ENCODE peak calls at places on chromosomes 6 and 20, in nine cellular contexts. One of them, this sample, is unnamed. For H3K4me1, the result is how much of the 10 kb centered on the place peaks cover.

GRCh38 chr6:1765160-1765900 is 155.6 kb downstream of the FOXC1 start:
- DNase-seq in spleen: no peak
- DNase-seq in Caco-2: no peak
- DNase-seq in thoracic aorta: no peak
- DNase-seq in mesendoderm: peak
- DNase-seq in fibroblast of lung: no peak
- DNase-seq in CD8-positive, alpha-beta memory T cell: no peak
- DNase-seq in BE2C: no peak
- DNase-seq in transverse colon: no peak
- DNase-seq in this sample: no peak

GRCh38 chr6:125839471-125839870 is 48.7 kb downstream of the NCOA7 start:
- DNase-seq in spleen: no peak
- DNase-seq in Caco-2: no peak
- DNase-seq in thoracic aorta: no peak
- DNase-seq in mesendoderm: peak
- DNase-seq in fibroblast of lung: peak
- DNase-seq in CD8-positive, alpha-beta memory T cell: no peak
- DNase-seq in BE2C: no peak
- DNase-seq in transverse colon: no peak
- DNase-seq in this sample: peak

GRCh38 chr20:17233621-17234020 is 6.8 kb downstream of the PCSK2 start:
- DNase-seq in spleen: no peak
- DNase-seq in Caco-2: no peak
- DNase-seq in thoracic aorta: no peak
- DNase-seq in mesendoderm: no peak
- DNase-seq in fibroblast of lung: no peak
- DNase-seq in CD8-positive, alpha-beta memory T cell: no peak
- DNase-seq in BE2C: no peak
- DNase-seq in transverse colon: no peak
- DNase-seq in this sample: no peak

GRCh38 chr6:147040521-147040920 is 163.7 kb upstream of the STXBP5 start:
- DNase-seq in spleen: no peak
- DNase-seq in Caco-2: no peak
- DNase-seq in thoracic aorta: no peak
- DNase-seq in mesendoderm: no peak
- DNase-seq in fibroblast of lung: no peak
- DNase-seq in CD8-positive, alpha-beta memory T cell: no peak
- DNase-seq in BE2C: no peak
- DNase-seq in transverse colon: no peak
- DNase-seq in this sample: no peak

GRCh38 chr6:6834356-6835342 is 246.1 kb downstream of the LY86 start:
- DNase-seq in spleen: no peak
- DNase-seq in Caco-2: no peak
- DNase-seq in thoracic aorta: no peak
- DNase-seq in mesendoderm: no peak
- DNase-seq in fibroblast of lung: no peak
- DNase-seq in CD8-positive, alpha-beta memory T cell: no peak
- DNase-seq in BE2C: peak
- DNase-seq in transverse colon: no peak
- DNase-seq in this sample: no peak

GRCh38 chr6:40550096-40550731 is 37.0 kb downstream of the LRFN2 start:
- DNase-seq in spleen: no peak
- DNase-seq in Caco-2: no peak
- DNase-seq in thoracic aorta: no peak
- DNase-seq in mesendoderm: peak
- DNase-seq in fibroblast of lung: peak
- DNase-seq in CD8-positive, alpha-beta memory T cell: no peak
- DNase-seq in BE2C: peak
- DNase-seq in transverse colon: peak
- DNase-seq in this sample: peak

GRCh38 chr6:33966536-33966935 is 162.7 kb upstream of the MLN start:
- DNase-seq in spleen: no peak
- DNase-seq in Caco-2: peak
- DNase-seq in thoracic aorta: no peak
- DNase-seq in mesendoderm: no peak
- DNase-seq in fibroblast of lung: no peak
- DNase-seq in CD8-positive, alpha-beta memory T cell: no peak
- DNase-seq in BE2C: no peak
- DNase-seq in transverse colon: no peak
- DNase-seq in this sample: no peak

GRCh38 chr6:159168536-159169192 is 536 bp upstream of the FNDC1 start:
- DNase-seq in spleen: no peak
- DNase-seq in Caco-2: no peak
- DNase-seq in thoracic aorta: no peak
- DNase-seq in mesendoderm: peak
- DNase-seq in fibroblast of lung: peak
- DNase-seq in CD8-positive, alpha-beta memory T cell: no peak
- DNase-seq in BE2C: peak
- DNase-seq in transverse colon: peak
- DNase-seq in this sample: peak

GRCh38 chr6:118894425-118895240 is 681 bp downstream of the ASF1A start:
- DNase-seq in spleen: peak
- DNase-seq in Caco-2: peak
- DNase-seq in thoracic aorta: no peak
- DNase-seq in mesendoderm: peak
- DNase-seq in fibroblast of lung: peak
- DNase-seq in CD8-positive, alpha-beta memory T cell: peak
- DNase-seq in BE2C: peak
- DNase-seq in transverse colon: peak
- DNase-seq in this sample: peak

GRCh38 chr6:168370310-168370991 is 50.9 kb upstream of the DACT2 start:
- DNase-seq in spleen: peak
- DNase-seq in Caco-2: peak
- DNase-seq in thoracic aorta: no peak
- DNase-seq in mesendoderm: peak
- DNase-seq in fibroblast of lung: no peak
- DNase-seq in CD8-positive, alpha-beta memory T cell: peak
- DNase-seq in BE2C: peak
- DNase-seq in transverse colon: peak
- DNase-seq in this sample: peak

GRCh38 chr20:346640-347316 is at the start of gene NRSN2:
- DNase-seq in spleen: peak
- DNase-seq in Caco-2: peak
- DNase-seq in thoracic aorta: no peak
- DNase-seq in mesendoderm: peak
- DNase-seq in fibroblast of lung: peak
- DNase-seq in CD8-positive, alpha-beta memory T cell: no peak
- DNase-seq in BE2C: peak
- DNase-seq in transverse colon: peak
- DNase-seq in this sample: peak

GRCh38 chr20:41905186-41905585 is 287.0 kb upstream of the CHD6 start:
- DNase-seq in spleen: no peak
- DNase-seq in Caco-2: no peak
- DNase-seq in thoracic aorta: no peak
- DNase-seq in mesendoderm: no peak
- DNase-seq in fibroblast of lung: no peak
- DNase-seq in CD8-positive, alpha-beta memory T cell: no peak
- DNase-seq in BE2C: peak
- DNase-seq in transverse colon: no peak
- DNase-seq in this sample: no peak

GRCh38 chr6:160462551-160463109 is 114.5 kb downstream of the SLC22A3 start:
- DNase-seq in spleen: no peak
- DNase-seq in Caco-2: no peak
- DNase-seq in thoracic aorta: no peak
- DNase-seq in mesendoderm: no peak
- DNase-seq in fibroblast of lung: peak
- DNase-seq in CD8-positive, alpha-beta memory T cell: peak
- DNase-seq in BE2C: no peak
- DNase-seq in transverse colon: peak
- DNase-seq in this sample: no peak

GRCh38 chr6:7954477-7955200 is 44.1 kb upstream of the TXNDC5 start:
- DNase-seq in spleen: no peak
- DNase-seq in Caco-2: no peak
- DNase-seq in thoracic aorta: no peak
- DNase-seq in mesendoderm: no peak
- DNase-seq in fibroblast of lung: no peak
- DNase-seq in CD8-positive, alpha-beta memory T cell: no peak
- DNase-seq in BE2C: no peak
- DNase-seq in transverse colon: no peak
- DNase-seq in this sample: no peak

GRCh38 chr6:23349521-23350147 is 776.4 kb upstream of the NRSN1 start:
- DNase-seq in spleen: no peak
- DNase-seq in Caco-2: no peak
- DNase-seq in thoracic aorta: no peak
- DNase-seq in mesendoderm: no peak
- DNase-seq in fibroblast of lung: peak
- DNase-seq in CD8-positive, alpha-beta memory T cell: no peak
- DNase-seq in BE2C: peak
- DNase-seq in transverse colon: no peak
- DNase-seq in this sample: no peak

GRCh38 chr20:14207591-14207990 is 129.8 kb downstream of the FLRT3 start:
- DNase-seq in spleen: no peak
- DNase-seq in Caco-2: no peak
- DNase-seq in thoracic aorta: no peak
- DNase-seq in mesendoderm: peak
- DNase-seq in fibroblast of lung: no peak
- DNase-seq in CD8-positive, alpha-beta memory T cell: no peak
- DNase-seq in BE2C: no peak
- DNase-seq in transverse colon: no peak
- DNase-seq in this sample: no peak

GRCh38 chr20:57013741-57014140 is 252.7 kb downstream of the BMP7 start:
- DNase-seq in spleen: no peak
- DNase-seq in Caco-2: peak
- DNase-seq in thoracic aorta: no peak
- DNase-seq in mesendoderm: peak
- DNase-seq in fibroblast of lung: no peak
- DNase-seq in CD8-positive, alpha-beta memory T cell: no peak
- DNase-seq in BE2C: no peak
- DNase-seq in transverse colon: no peak
- DNase-seq in this sample: peak

DNA sequence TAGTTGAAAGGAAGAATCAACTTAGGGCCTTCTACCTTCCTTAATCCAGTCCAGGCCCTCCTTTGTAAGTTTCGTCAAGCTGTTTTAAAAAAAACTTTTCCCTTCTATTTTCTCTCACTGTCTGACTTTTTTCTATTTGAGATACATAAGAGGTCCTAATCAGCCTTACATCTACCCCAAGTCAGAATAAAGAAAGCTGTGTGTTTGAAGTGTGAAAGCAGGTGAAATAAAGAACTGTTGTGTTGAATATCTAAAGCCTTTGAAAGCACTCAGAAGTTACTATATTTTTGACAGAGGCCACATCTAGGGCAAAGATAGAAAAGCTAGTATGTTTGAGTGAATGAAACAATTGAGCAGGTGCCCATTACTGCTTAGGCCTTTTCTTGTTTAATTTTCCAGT is 35.5 kb downstream of the SH3BGRL2 start:
- DNase-seq in spleen: no peak
- DNase-seq in Caco-2: no peak
- DNase-seq in thoracic aorta: no peak
- DNase-seq in mesendoderm: no peak
- DNase-seq in fibroblast of lung: no peak
- DNase-seq in CD8-positive, alpha-beta memory T cell: peak
- DNase-seq in BE2C: no peak
- DNase-seq in transverse colon: no peak
- DNase-seq in this sample: no peak
- H3K4me1 ChIP-seq in spleen: under half
- H3K4me1 ChIP-seq in Caco-2: under half
- H3K4me1 ChIP-seq in thoracic aorta: under half
- H3K4me1 ChIP-seq in mesendoderm: under half
- H3K4me1 ChIP-seq in fibroblast of lung: under half
- H3K4me1 ChIP-seq in CD8-positive, alpha-beta memory T cell: half or more
- H3K4me1 ChIP-seq in BE2C: under half
- H3K4me1 ChIP-seq in transverse colon: under half
- H3K4me1 ChIP-seq in this sample: under half

DNA sequence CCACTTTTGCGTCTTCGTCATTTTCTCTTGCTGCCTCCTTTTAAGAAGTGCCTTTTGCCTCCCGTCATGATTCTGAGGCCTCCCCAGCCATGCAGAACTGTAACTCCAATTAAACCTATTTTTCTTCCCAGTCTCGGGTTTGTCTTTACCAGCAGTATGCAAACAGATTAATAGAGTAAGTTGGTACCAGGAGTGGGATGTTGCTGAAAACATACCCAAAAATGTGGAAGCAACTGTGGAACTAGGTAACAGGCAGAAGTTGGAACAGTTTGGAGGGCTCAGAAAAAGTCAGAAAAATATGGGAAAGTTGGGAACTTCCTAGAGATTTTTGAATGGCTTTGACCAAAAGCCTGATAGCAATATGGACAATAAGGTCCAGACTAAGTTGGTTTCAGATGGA is 309.2 kb downstream of the MEI4 start:
- DNase-seq in spleen: no peak
- DNase-seq in Caco-2: no peak
- DNase-seq in thoracic aorta: no peak
- DNase-seq in mesendoderm: no peak
- DNase-seq in fibroblast of lung: no peak
- DNase-seq in CD8-positive, alpha-beta memory T cell: no peak
- DNase-seq in BE2C: no peak
- DNase-seq in transverse colon: no peak
- DNase-seq in this sample: no peak
- H3K4me3 ChIP-seq in spleen: no peak
- H3K4me3 ChIP-seq in Caco-2: no peak
- H3K4me3 ChIP-seq in thoracic aorta: no peak
- H3K4me3 ChIP-seq in mesendoderm: no peak
- H3K4me3 ChIP-seq in fibroblast of lung: no peak
- H3K4me3 ChIP-seq in CD8-positive, alpha-beta memory T cell: no peak
- H3K4me3 ChIP-seq in BE2C: no peak
- H3K4me3 ChIP-seq in transverse colon: no peak
- H3K4me3 ChIP-seq in this sample: no peak

GRCh38 chr6:30511147-30511546 is 21.8 kb downstream of the HLA-E start:
- DNase-seq in spleen: no peak
- DNase-seq in Caco-2: no peak
- DNase-seq in thoracic aorta: no peak
- DNase-seq in mesendoderm: no peak
- DNase-seq in fibroblast of lung: no peak
- DNase-seq in CD8-positive, alpha-beta memory T cell: no peak
- DNase-seq in BE2C: no peak
- DNase-seq in transverse colon: no peak
- DNase-seq in this sample: no peak
- H3K4me1 ChIP-seq in spleen: half or more
- H3K4me1 ChIP-seq in Caco-2: under half
- H3K4me1 ChIP-seq in thoracic aorta: under half
- H3K4me1 ChIP-seq in mesendoderm: under half
- H3K4me1 ChIP-seq in fibroblast of lung: under half
- H3K4me1 ChIP-seq in CD8-positive, alpha-beta memory T cell: half or more
- H3K4me1 ChIP-seq in BE2C: under half
- H3K4me1 ChIP-seq in transverse colon: under half
- H3K4me1 ChIP-seq in this sample: under half

DNA sequence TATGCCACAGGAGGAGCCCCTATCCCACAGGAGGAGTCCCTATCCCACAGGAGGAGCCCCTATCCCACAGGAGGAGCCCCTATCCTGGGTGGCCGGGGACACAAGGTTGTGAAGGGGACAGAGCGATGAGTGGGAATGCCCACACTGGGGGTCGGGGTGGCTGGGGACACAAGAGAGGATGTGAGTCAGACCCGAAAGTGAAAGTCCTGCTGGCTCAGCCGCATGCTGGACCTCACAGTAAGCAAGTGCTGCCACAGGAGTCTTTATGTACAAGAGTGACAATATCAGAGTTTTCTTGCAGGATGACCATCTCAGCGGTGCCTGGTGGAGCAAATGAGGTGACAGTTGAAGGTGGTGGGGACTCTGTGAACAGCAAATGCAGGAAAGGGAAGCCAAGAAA is 93.7 kb downstream of the PSMB1 start:
- DNase-seq in spleen: peak
- DNase-seq in Caco-2: no peak
- DNase-seq in thoracic aorta: no peak
- DNase-seq in mesendoderm: no peak
- DNase-seq in fibroblast of lung: peak
- DNase-seq in CD8-positive, alpha-beta memory T cell: no peak
- DNase-seq in BE2C: no peak
- DNase-seq in transverse colon: peak
- DNase-seq in this sample: no peak
- H3K4me3 ChIP-seq in spleen: peak
- H3K4me3 ChIP-seq in Caco-2: no peak
- H3K4me3 ChIP-seq in thoracic aorta: peak
- H3K4me3 ChIP-seq in mesendoderm: no peak
- H3K4me3 ChIP-seq in fibroblast of lung: peak
- H3K4me3 ChIP-seq in CD8-positive, alpha-beta memory T cell: no peak
- H3K4me3 ChIP-seq in BE2C: no peak
- H3K4me3 ChIP-seq in transverse colon: no peak
- H3K4me3 ChIP-seq in this sample: no peak